ENCODE peak calls at places on chromosomes 7 and 10, in four cellular contexts. X is HepG2, G is K562, I is GM12878. J is an unnamed sample.
A peak's percentile ranks its signal among the peaks of the same experiment; 100 is the strongest.

GRCh38 chr10:111084346-111085255 is 7.8 kb downstream of the ADRA2A start:
- DNase-seq in X (no peak), G (no peak), I (no peak), J (no peak)

GRCh38 chr7:77281780-77282478 is 82.3 kb upstream of the FGL2 start:
- DNase-seq in X (no peak), G (no peak), I (no peak), J (no peak)

GRCh38 chr7:78828317-78828716 is 625.1 kb downstream of the MAGI2 start:
- DNase-seq in X (no peak), G (no peak), I (no peak), J (no peak)

GRCh38 chr7:136214356-136214755 is 237.2 kb upstream of the MTPN start:
- DNase-seq in X (no peak), G (no peak), I (no peak), J (no peak)

GRCh38 chr10:17006631-17007161 is 122.9 kb downstream of the CUBN start:
- DNase-seq in X (no peak), G (no peak), I (no peak), J (peak; percentile 30)

GRCh38 chr10:128930422-128930821 is 536.6 kb upstream of the MGMT start:
- DNase-seq in X (no peak), G (no peak), I (no peak), J (no peak)

GRCh38 chr10:101066890-101067355 is 5.1 kb downstream of the KAZALD1 start:
- DNase-seq in X (no peak), G (no peak), I (no peak), J (no peak)

GRCh38 chr10:88060762-88061161 is 197.3 kb downstream of the PTEN start:
- DNase-seq in X (no peak), G (no peak), I (no peak), J (no peak)

GRCh38 chr7:132551928-132552327 is 24.3 kb downstream of the PLXNA4 start:
- DNase-seq in X (no peak), G (no peak), I (no peak), J (no peak)

GRCh38 chr10:92575961-92576360 is 2.1 kb upstream of the IDE start:
- DNase-seq in X (no peak), G (no peak), I (no peak), J (no peak)

GRCh38 chr10:113021268-113022028 is 71.4 kb downstream of the TCF7L2 start:
- DNase-seq in X (no peak), G (no peak), I (no peak), J (no peak)

GRCh38 chr10:76315240-76315639 is 883.8 kb downstream of the LRMDA start:
- DNase-seq in X (no peak), G (peak; percentile 13), I (no peak), J (no peak)

GRCh38 chr7:108311446-108312168 is 144.6 kb downstream of the NRCAM start:
- DNase-seq in X (no peak), G (no peak), I (peak; percentile 57), J (no peak)

GRCh38 chr7:99541212-99541611 is 10.7 kb downstream of the FAM200A start:
- DNase-seq in X (no peak), G (no peak), I (no peak), J (no peak)

GRCh38 chr10:33886299-33886698 is 551.8 kb upstream of the NRP1 start:
- DNase-seq in X (no peak), G (no peak), I (no peak), J (no peak)

GRCh38 chr10:36094091-36094490 is 452.0 kb upstream of the FZD8 start:
- DNase-seq in X (no peak), G (no peak), I (no peak), J (no peak)

GRCh38 chr7:155846156-155846555 is 33.9 kb upstream of the SHH start:
- DNase-seq in X (no peak), G (no peak), I (no peak), J (no peak)

GRCh38 chr7:139099181-139099947 is 10.2 kb downstream of the ZC3HAV1 start:
- DNase-seq in X (no peak), G (no peak), I (no peak), J (no peak)

GRCh38 chr7:507623-508305 is 11.9 kb downstream of the PDGFA start:
- DNase-seq in X (no peak), G (no peak), I (no peak), J (no peak)

GRCh38 chr10:26198119-26198518 is 18.5 kb upstream of the GAD2 start:
- DNase-seq in X (no peak), G (no peak), I (no peak), J (no peak)

GRCh38 chr7:50653997-50654425 is 88.8 kb upstream of the DDC start:
- DNase-seq in X (no peak), G (no peak), I (no peak), J (no peak)

GRCh38 chr10:52146766-52147165 is 167.3 kb upstream of the DKK1 start:
- DNase-seq in X (no peak), G (no peak), I (no peak), J (no peak)

GRCh38 chr10:84605802-84606201 is 277.4 kb downstream of the CCSER2 start:
- DNase-seq in X (no peak), G (no peak), I (no peak), J (no peak)

GRCh38 chr7:64914557-64914956 is 11.5 kb downstream of the ZNF273 start:
- DNase-seq in X (no peak), G (peak; percentile 80), I (no peak), J (no peak)

GRCh38 chr10:132878091-132878729 is 64.2 kb downstream of the CFAP46 start:
- DNase-seq in X (no peak), G (no peak), I (no peak), J (no peak)
- TF ChIP-seq YY1 in X (no peak), G (no peak), I (no peak), J (no peak)

GRCh38 chr10:119104653-119105024 is 726 bp downstream of the DENND10 start:
- DNase-seq in X (no peak), G (no peak), I (no peak), J (no peak)
- TF ChIP-seq BRCA1 in X (no peak), G (no peak), I (no peak), J (no peak)

GRCh38 chr7:143008007-143008901 is 18.7 kb downstream of the OR9A2 start:
- DNase-seq in X (peak; percentile 41), G (peak; percentile 83), I (peak; percentile 9), J (peak; percentile 61)
- TF ChIP-seq YY1 in X (no peak), G (no peak), I (peak; percentile 84), J (peak; percentile 28)

GRCh38 chr10:628386-629045 is 61.0 kb downstream of the DIP2C start:
- DNase-seq in X (no peak), G (no peak), I (no peak), J (no peak)
- TF ChIP-seq BRCA1 in X (no peak), G (no peak), I (no peak), J (no peak)

DNA sequence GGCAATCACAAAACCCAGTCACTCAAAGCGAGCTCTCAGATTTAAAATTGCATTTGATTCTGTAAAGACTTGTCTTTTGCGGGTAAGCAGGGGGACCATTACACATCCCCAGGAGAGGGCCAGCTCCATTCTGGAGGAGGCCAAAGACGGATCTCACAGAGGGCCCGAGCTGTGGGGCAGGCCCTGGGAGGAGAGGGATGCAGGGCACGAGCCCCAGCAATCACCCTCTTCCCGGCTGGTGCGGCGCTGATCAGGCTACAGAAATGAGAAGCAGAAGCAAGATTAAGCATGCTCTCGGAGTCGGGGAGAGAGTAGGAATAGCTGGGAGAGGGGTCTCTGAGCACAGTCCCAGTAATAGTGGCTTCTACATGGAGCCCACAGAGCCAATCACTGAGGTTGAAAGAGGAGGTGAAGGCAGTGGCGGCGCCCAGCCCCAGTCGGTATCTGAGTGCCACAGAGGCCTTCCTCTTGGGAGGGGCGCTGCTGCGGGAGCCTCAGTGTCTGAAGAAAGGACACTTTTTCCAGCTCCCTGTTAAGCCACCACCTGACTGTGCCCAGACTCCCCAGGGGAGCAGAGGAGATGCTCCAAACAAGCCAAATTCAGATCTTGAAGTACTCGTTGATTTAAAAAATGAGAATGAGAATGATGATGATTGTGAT is 7.1 kb downstream of the CXCL12 start:
- DNase-seq in X (no peak), G (no peak), I (no peak), J (no peak)
- TF ChIP-seq YY1 in X (no peak), G (no peak), I (no peak), J (no peak)

GRCh38 chr10:127431525-127431924 is 117.6 kb upstream of the NPS start:
- DNase-seq in X (no peak), G (no peak), I (no peak), J (no peak)
- TF ChIP-seq BRCA1 in X (no peak), G (no peak), I (no peak), J (no peak)

DNA sequence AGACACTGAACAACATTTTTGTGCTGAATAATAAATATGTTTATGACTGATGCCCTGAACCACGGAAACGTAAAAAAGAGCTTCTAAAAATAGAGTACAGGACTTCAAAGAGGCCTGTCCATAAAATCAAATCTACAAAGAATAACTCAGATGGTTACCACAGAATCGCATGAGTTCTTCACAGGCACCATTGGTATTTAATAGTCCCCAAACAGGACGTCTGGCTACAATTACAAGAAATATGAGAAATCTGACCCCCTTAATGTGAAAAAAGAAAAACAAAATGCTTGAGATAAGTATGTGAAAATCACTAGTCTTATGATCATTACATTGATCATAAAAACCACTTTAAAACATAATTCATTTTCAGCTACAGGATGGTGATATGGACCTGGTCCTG is 20.8 kb downstream of the CYTH3 start:
- DNase-seq in X (no peak), G (no peak), I (no peak), J (no peak)
- TF ChIP-seq YY1 in X (no peak), G (no peak), I (no peak), J (no peak)

DNA sequence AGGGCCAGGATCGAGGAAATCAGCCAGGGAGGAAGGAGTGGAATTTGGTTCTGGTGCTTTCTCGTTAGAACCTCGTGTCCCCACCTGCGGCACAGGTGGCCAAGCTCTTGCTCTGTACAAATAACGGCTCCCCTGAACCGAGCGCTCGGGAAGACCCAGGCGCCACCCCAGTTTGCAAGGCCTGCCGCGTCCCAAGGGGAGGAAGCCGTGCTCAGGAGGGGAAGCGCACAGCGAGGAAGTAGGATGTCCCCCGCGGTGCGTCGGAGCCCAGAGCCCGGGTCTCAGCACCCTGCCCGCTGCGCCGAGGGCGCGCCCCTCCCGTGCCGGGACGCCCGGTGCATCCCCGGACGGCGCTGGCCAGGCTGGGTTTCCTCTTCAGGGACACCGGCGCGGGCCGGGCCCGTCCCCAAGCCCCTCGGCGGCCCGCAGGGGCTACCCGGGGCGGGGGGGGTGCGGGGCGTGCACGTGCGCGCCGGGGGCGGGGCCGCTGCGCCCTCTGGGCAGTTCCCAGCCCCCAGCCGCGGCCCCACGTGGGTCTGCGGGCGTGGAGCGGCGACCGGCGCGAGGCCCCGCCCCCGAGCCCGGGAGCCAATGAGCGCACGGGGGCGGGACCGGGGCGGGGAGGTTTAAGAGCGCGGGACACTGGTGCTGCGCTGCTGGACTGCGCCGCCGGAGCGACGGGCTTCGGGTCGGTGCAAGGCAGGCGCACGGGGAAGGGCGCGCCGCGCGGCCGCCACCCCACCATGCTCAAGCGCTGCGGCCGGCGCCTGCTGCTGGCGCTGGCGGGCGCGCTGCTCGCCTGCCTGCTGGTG is at the start of gene LFNG:
- DNase-seq in X (peak; percentile 72), G (peak; percentile 98), I (peak; percentile 32), J (no peak)
- TF ChIP-seq BRCA1 in X (no peak), G (no peak), I (no peak), J (no peak)

GRCh38 chr7:26278769-26279168 is 12.9 kb upstream of the SNX10 start:
- DNase-seq in X (peak; percentile 49), G (no peak), I (no peak), J (no peak)
- TF ChIP-seq YY1 in X (no peak), G (no peak), I (no peak), J (no peak)

DNA sequence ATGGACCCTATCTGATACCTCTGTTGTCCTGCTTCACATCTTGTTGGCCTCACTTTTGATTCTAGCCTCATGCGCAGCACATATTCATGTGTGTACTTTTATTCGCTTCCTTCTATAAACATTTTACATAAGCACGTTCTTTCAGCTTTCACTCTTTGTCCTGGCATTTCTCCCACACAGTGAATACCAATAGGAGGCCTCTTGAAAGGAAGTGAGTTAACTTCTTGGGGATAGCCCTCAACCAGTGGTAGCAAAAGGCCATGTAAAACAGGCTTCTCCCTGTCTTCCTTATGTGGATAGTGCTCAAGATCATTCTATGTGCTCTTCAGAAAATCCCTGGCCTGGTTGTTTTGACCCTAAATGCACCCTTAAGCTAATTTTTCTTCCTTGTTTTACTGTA is 633.9 kb upstream of the MBL2 start:
- DNase-seq in X (no peak), G (no peak), I (no peak), J (no peak)
- TF ChIP-seq BRCA1 in X (no peak), G (no peak), I (no peak), J (no peak)

J was measured in H1.